ENCODE peak calls at places on chromosomes 13 and 19, in nine cellular contexts. F, A, P, L, Z, E, D, U and K are unnamed samples.
A peak's percentile ranks its signal among the peaks of the same experiment; 100 is the strongest.

GRCh38 chr13:72104656-72105180 is 237.7 kb upstream of the DACH1 start:
- DNase-seq in F (no peak), P (no peak), A (no peak), E (no peak), Z (no peak), D (no peak), U (no peak), L (peak; percentile 40), K (peak; percentile 85)

GRCh38 chr13:35140321-35140720 is 198.3 kb downstream of the NBEA start:
- DNase-seq in F (no peak), E (no peak), U (no peak), L (peak; percentile 2), A (no peak), D (no peak), Z (no peak), P (no peak), K (no peak)

GRCh38 chr19:10817291-10818038 is 18.5 kb downstream of the TMED1 start:
- DNase-seq in D (no peak), Z (no peak), L (peak; percentile 68), P (no peak), F (peak; percentile 84), U (no peak), A (no peak), E (no peak), K (no peak)

GRCh38 chr19:46020819-46021125 is 2.1 kb downstream of the PGLYRP1 start:
- DNase-seq in F (no peak), D (no peak), A (no peak), P (no peak), U (no peak), Z (no peak), E (no peak), L (no peak), K (no peak)

GRCh38 chr19:1412995-1413889 is 5.9 kb downstream of the DAZAP1 start:
- DNase-seq in U (no peak), F (no peak), P (no peak), E (no peak), D (no peak), L (no peak), A (no peak), Z (no peak), K (no peak)

GRCh38 chr19:44640518-44640917 is 3.2 kb upstream of the PVR start:
- DNase-seq in U (no peak), E (no peak), F (no peak), L (peak; percentile 62), A (no peak), Z (no peak), P (no peak), D (no peak), K (peak; percentile 62)

GRCh38 chr13:32309312-32309711 is 5.9 kb downstream of the ZAR1L start:
- DNase-seq in F (no peak), E (no peak), D (no peak), Z (no peak), P (no peak), U (no peak), A (no peak), L (no peak), K (no peak)

GRCh38 chr13:102913924-102914628 is 68.2 kb downstream of the ERCC5 start:
- DNase-seq in F (no peak), L (peak; percentile 60), D (no peak), Z (no peak), U (no peak), E (no peak), P (no peak), A (no peak), K (peak; percentile 87)

GRCh38 chr19:31258211-31259052 is 90.8 kb downstream of the TSHZ3 start:
- DNase-seq in F (no peak), A (no peak), Z (no peak), U (no peak), E (no peak), D (no peak), P (no peak), L (no peak), K (no peak)

GRCh38 chr13:110913911-110914292 is 967 bp downstream of the ANKRD10 start:
- DNase-seq in P (peak; percentile 4), F (no peak), L (no peak), Z (no peak), U (no peak), E (no peak), D (no peak), A (no peak), K (peak; percentile 3)

GRCh38 chr19:31214086-31214485 is 135.2 kb downstream of the TSHZ3 start:
- DNase-seq in Z (peak; percentile 97), F (peak; percentile 62), E (no peak), U (no peak), P (peak; percentile 84), A (peak; percentile 75), L (peak; percentile 100), D (no peak), K (peak; percentile 99)

GRCh38 chr13:41960195-41960699 is 662 bp downstream of the VWA8 start:
- DNase-seq in F (no peak), P (no peak), D (peak; percentile 17), A (no peak), E (no peak), L (peak; percentile 29), U (no peak), Z (peak; percentile 37), K (peak; percentile 48)

GRCh38 chr13:30108913-30109237 is 198.5 kb downstream of the KATNAL1 start:
- DNase-seq in F (no peak), E (no peak), U (no peak), Z (peak; percentile 92), L (no peak), D (no peak), P (no peak), A (no peak), K (peak; percentile 99)

GRCh38 chr13:77733674-77734073 is 36.2 kb downstream of the SLAIN1 start:
- DNase-seq in A (no peak), U (no peak), Z (no peak), P (no peak), D (no peak), E (no peak), F (no peak), L (no peak), K (no peak)

GRCh38 chr13:37316935-37317334 is 211.5 kb upstream of the CSNK1A1L start:
- DNase-seq in F (no peak), P (no peak), Z (no peak), D (no peak), A (no peak), L (no peak), E (no peak), U (no peak), K (no peak)

GRCh38 chr13:101474419-101474957 is 22.0 kb downstream of the ITGBL1 start:
- DNase-seq in E (peak; percentile 19), D (no peak), U (no peak), L (peak; percentile 89), Z (peak; percentile 13), A (no peak), F (no peak), P (no peak), K (no peak)

GRCh38 chr13:42544246-42544915 is 29.6 kb upstream of the TNFSF11 start:
- DNase-seq in E (no peak), L (no peak), F (no peak), U (no peak), Z (no peak), P (no peak), D (no peak), A (no peak), K (peak; percentile 23)

GRCh38 chr19:46975918-46976782 is 43.5 kb upstream of the NPAS1 start:
- DNase-seq in E (peak; percentile 59), U (peak; percentile 35), L (peak; percentile 88), P (no peak), F (peak; percentile 41), D (no peak), Z (peak; percentile 59), A (no peak), K (peak; percentile 77)

GRCh38 chr13:111577429-111577828 is 257.0 kb downstream of the TEX29 start:
- DNase-seq in E (no peak), U (no peak), A (no peak), Z (no peak), F (no peak), P (no peak), L (no peak), D (no peak), K (no peak)

GRCh38 chr19:17394891-17395415 is 957 bp upstream of the CCDC194 start:
- DNase-seq in A (peak; percentile 74), U (no peak), E (no peak), D (peak; percentile 81), P (peak; percentile 62), Z (no peak), F (no peak), L (no peak), K (peak; percentile 29)

GRCh38 chr19:45507864-45508680 is 793 bp downstream of the VASP start:
- DNase-seq in F (no peak), Z (peak; percentile 55), L (peak; percentile 30), A (no peak), U (no peak), E (peak; percentile 40), P (peak; percentile 52), D (no peak), K (peak; percentile 30)

GRCh38 chr19:17495639-17496265 is 15.7 kb upstream of the PGLS start:
- DNase-seq in L (peak; percentile 89), P (no peak), U (no peak), F (no peak), Z (no peak), D (no peak), A (no peak), E (no peak), K (no peak)

GRCh38 chr13:25987987-25988386 is 63.8 kb downstream of the SHISA2 start:
- DNase-seq in Z (no peak), A (no peak), L (no peak), E (no peak), P (no peak), F (no peak), D (no peak), U (no peak), K (no peak)

GRCh38 chr13:64457976-64458375 is 2772.2 kb downstream of the PCDH9 start:
- DNase-seq in A (no peak), D (no peak), L (no peak), U (no peak), Z (no peak), F (no peak), E (no peak), P (no peak), K (no peak)

GRCh38 chr19:572891-573825 is 762 bp downstream of the BSG start:
- DNase-seq in U (no peak), D (peak; percentile 50), F (no peak), E (peak; percentile 67), Z (no peak), A (no peak), L (peak; percentile 65), P (no peak), K (peak; percentile 35)

GRCh38 chr19:35856001-35856400 is 710 bp upstream of the KIRREL2 start:
- DNase-seq in Z (no peak), E (no peak), L (no peak), A (no peak), F (no peak), U (no peak), P (no peak), D (no peak), K (no peak)

GRCh38 chr19:46118136-46118535 is 6.4 kb downstream of the IGFL3 start:
- DNase-seq in L (no peak), U (no peak), Z (peak; percentile 21), A (no peak), P (no peak), D (no peak), E (no peak), F (no peak), K (peak; percentile 49)

GRCh38 chr13:48748681-48749080 is 95.0 kb downstream of the CYSLTR2 start:
- DNase-seq in U (no peak), E (no peak), Z (no peak), F (no peak), A (no peak), D (no peak), L (peak; percentile 66), P (no peak), K (no peak)

GRCh38 chr13:66180806-66181205 is 1049.3 kb downstream of the PCDH9 start:
- DNase-seq in Z (no peak), D (no peak), L (no peak), E (no peak), F (no peak), U (no peak), A (no peak), P (no peak), K (no peak)

GRCh38 chr13:24389506-24389905 is 80.1 kb downstream of the C1QTNF9 start:
- DNase-seq in A (no peak), F (no peak), D (no peak), U (no peak), P (no peak), E (no peak), Z (no peak), L (no peak), K (no peak)

GRCh38 chr19:4541114-4541805 is 1.4 kb upstream of the LRG1 start:
- DNase-seq in F (no peak), U (no peak), E (no peak), Z (no peak), A (no peak), P (no peak), D (no peak), L (no peak), K (no peak)